ENCODE peak calls at places on chromosome 22, in eight cellular contexts. One of them, this sample, is unnamed.

GRCh38 chr22:47618180-47618579 is 855.7 kb downstream of the TBC1D22A start:
- DNase-seq in stimulated activated CD4-positive, alpha-beta T cell treated with anti-CD3 and anti-CD28 coated beads, Interleukin-1b, Interleukin-23, amount 100 ng/mL, for 4 hours: no peak
- DNase-seq in breast epithelium: peak; percentile 38
- DNase-seq in HTR-8/SVneo: no peak
- DNase-seq in T1000: no peak
- DNase-seq in NCI-H2081: no peak
- DNase-seq in heart right ventricle: no peak
- DNase-seq in dorsolateral prefrontal cortex: no peak
- DNase-seq in this sample: no peak

GRCh38 chr22:37018086-37018814 is 997 bp downstream of the TST start:
- DNase-seq in stimulated activated CD4-positive, alpha-beta T cell treated with anti-CD3 and anti-CD28 coated beads, Interleukin-1b, Interleukin-23, amount 100 ng/mL, for 4 hours: no peak
- DNase-seq in breast epithelium: no peak
- DNase-seq in HTR-8/SVneo: no peak
- DNase-seq in T1000: no peak
- DNase-seq in NCI-H2081: no peak
- DNase-seq in heart right ventricle: no peak
- DNase-seq in dorsolateral prefrontal cortex: no peak
- DNase-seq in this sample: no peak

GRCh38 chr22:48651036-48651890 is 1176.4 kb downstream of the BRD1 start:
- DNase-seq in stimulated activated CD4-positive, alpha-beta T cell treated with anti-CD3 and anti-CD28 coated beads, Interleukin-1b, Interleukin-23, amount 100 ng/mL, for 4 hours: no peak
- DNase-seq in breast epithelium: no peak
- DNase-seq in HTR-8/SVneo: no peak
- DNase-seq in T1000: no peak
- DNase-seq in NCI-H2081: no peak
- DNase-seq in heart right ventricle: no peak
- DNase-seq in dorsolateral prefrontal cortex: peak; percentile 57
- DNase-seq in this sample: no peak

GRCh38 chr22:46917702-46918101 is 155.3 kb downstream of the TBC1D22A start:
- DNase-seq in stimulated activated CD4-positive, alpha-beta T cell treated with anti-CD3 and anti-CD28 coated beads, Interleukin-1b, Interleukin-23, amount 100 ng/mL, for 4 hours: no peak
- DNase-seq in breast epithelium: no peak
- DNase-seq in HTR-8/SVneo: no peak
- DNase-seq in T1000: no peak
- DNase-seq in NCI-H2081: no peak
- DNase-seq in heart right ventricle: no peak
- DNase-seq in dorsolateral prefrontal cortex: no peak
- DNase-seq in this sample: no peak

GRCh38 chr22:43014062-43014875 is 680 bp downstream of the PACSIN2 start:
- DNase-seq in stimulated activated CD4-positive, alpha-beta T cell treated with anti-CD3 and anti-CD28 coated beads, Interleukin-1b, Interleukin-23, amount 100 ng/mL, for 4 hours: no peak
- DNase-seq in breast epithelium: peak; percentile 65
- DNase-seq in HTR-8/SVneo: no peak
- DNase-seq in T1000: no peak
- DNase-seq in NCI-H2081: no peak
- DNase-seq in heart right ventricle: peak; percentile 50
- DNase-seq in dorsolateral prefrontal cortex: no peak
- DNase-seq in this sample: no peak

GRCh38 chr22:26846645-26847044 is 189.3 kb downstream of the MIAT start:
- DNase-seq in stimulated activated CD4-positive, alpha-beta T cell treated with anti-CD3 and anti-CD28 coated beads, Interleukin-1b, Interleukin-23, amount 100 ng/mL, for 4 hours: no peak
- DNase-seq in breast epithelium: no peak
- DNase-seq in HTR-8/SVneo: no peak
- DNase-seq in T1000: no peak
- DNase-seq in NCI-H2081: no peak
- DNase-seq in heart right ventricle: no peak
- DNase-seq in dorsolateral prefrontal cortex: no peak
- DNase-seq in this sample: no peak

GRCh38 chr22:46008291-46008690 is 31.3 kb upstream of the WNT7B start:
- DNase-seq in stimulated activated CD4-positive, alpha-beta T cell treated with anti-CD3 and anti-CD28 coated beads, Interleukin-1b, Interleukin-23, amount 100 ng/mL, for 4 hours: no peak
- DNase-seq in breast epithelium: no peak
- DNase-seq in HTR-8/SVneo: no peak
- DNase-seq in T1000: no peak
- DNase-seq in NCI-H2081: no peak
- DNase-seq in heart right ventricle: no peak
- DNase-seq in dorsolateral prefrontal cortex: no peak
- DNase-seq in this sample: no peak

GRCh38 chr22:19105867-19106802 is 16.1 kb downstream of the DGCR2 start:
- DNase-seq in stimulated activated CD4-positive, alpha-beta T cell treated with anti-CD3 and anti-CD28 coated beads, Interleukin-1b, Interleukin-23, amount 100 ng/mL, for 4 hours: peak; percentile 18
- DNase-seq in breast epithelium: no peak
- DNase-seq in HTR-8/SVneo: no peak
- DNase-seq in T1000: no peak
- DNase-seq in NCI-H2081: no peak
- DNase-seq in heart right ventricle: no peak
- DNase-seq in dorsolateral prefrontal cortex: no peak
- DNase-seq in this sample: no peak

GRCh38 chr22:35328472-35328885 is 28.8 kb downstream of the TOM1 start:
- DNase-seq in stimulated activated CD4-positive, alpha-beta T cell treated with anti-CD3 and anti-CD28 coated beads, Interleukin-1b, Interleukin-23, amount 100 ng/mL, for 4 hours: no peak
- DNase-seq in breast epithelium: peak; percentile 75
- DNase-seq in HTR-8/SVneo: no peak
- DNase-seq in T1000: no peak
- DNase-seq in NCI-H2081: no peak
- DNase-seq in heart right ventricle: no peak
- DNase-seq in dorsolateral prefrontal cortex: no peak
- DNase-seq in this sample: no peak

GRCh38 chr22:26168934-26169311 is 339 bp upstream of the SEZ6L start:
- DNase-seq in stimulated activated CD4-positive, alpha-beta T cell treated with anti-CD3 and anti-CD28 coated beads, Interleukin-1b, Interleukin-23, amount 100 ng/mL, for 4 hours: no peak
- DNase-seq in breast epithelium: no peak
- DNase-seq in HTR-8/SVneo: no peak
- DNase-seq in T1000: no peak
- DNase-seq in NCI-H2081: peak; percentile 41
- DNase-seq in heart right ventricle: no peak
- DNase-seq in dorsolateral prefrontal cortex: peak; percentile 23
- DNase-seq in this sample: no peak

GRCh38 chr22:30421695-30422480 is 3.7 kb upstream of the MTFP1 start:
- DNase-seq in stimulated activated CD4-positive, alpha-beta T cell treated with anti-CD3 and anti-CD28 coated beads, Interleukin-1b, Interleukin-23, amount 100 ng/mL, for 4 hours: no peak
- DNase-seq in breast epithelium: no peak
- DNase-seq in HTR-8/SVneo: no peak
- DNase-seq in T1000: no peak
- DNase-seq in NCI-H2081: no peak
- DNase-seq in heart right ventricle: no peak
- DNase-seq in dorsolateral prefrontal cortex: no peak
- DNase-seq in this sample: no peak

GRCh38 chr22:35539910-35540599 is 576 bp upstream of the RASD2 start:
- DNase-seq in stimulated activated CD4-positive, alpha-beta T cell treated with anti-CD3 and anti-CD28 coated beads, Interleukin-1b, Interleukin-23, amount 100 ng/mL, for 4 hours: peak; percentile 59
- DNase-seq in breast epithelium: no peak
- DNase-seq in HTR-8/SVneo: peak; percentile 48
- DNase-seq in T1000: peak; percentile 56
- DNase-seq in NCI-H2081: peak; percentile 21
- DNase-seq in heart right ventricle: peak; percentile 77
- DNase-seq in dorsolateral prefrontal cortex: no peak
- DNase-seq in this sample: no peak

This sample was measured in SW 1271.